ENCODE peak calls at places on chromosomes 16 and 17, in four cellular contexts. A is endodermal cell, X is neural progenitor cell, T is endothelial cell of umbilical vein. L is an unnamed sample.

GRCh38 chr16:79809376-79809775 is 208.8 kb upstream of the MAF start:
- DNase-seq in A (no peak), T (no peak), X (no peak), L (no peak)

GRCh38 chr17:34579979-34580684 is 750 bp downstream of the TMEM132E start:
- DNase-seq in X (peak), T (peak), A (peak), L (no peak)

GRCh38 chr17:77297693-77298666 is 157.2 kb downstream of the SEC14L1 start:
- DNase-seq in A (no peak), X (no peak), T (no peak), L (no peak)

GRCh38 chr16:13919330-13919682 is 648 bp upstream of the ERCC4 start:
- DNase-seq in X (peak), T (no peak), A (no peak), L (peak)

GRCh38 chr16:30535777-30536190 is 1.1 kb upstream of the ZNF747 start:
- DNase-seq in A (peak), X (peak), T (peak), L (peak)

GRCh38 chr17:82943339-82943738 is 103.5 kb upstream of the ZNF750 start:
- DNase-seq in A (no peak), T (no peak), X (no peak), L (no peak)

GRCh38 chr16:53415504-53415903 is 18.8 kb upstream of the RBL2 start:
- DNase-seq in T (no peak), X (peak), A (peak), L (no peak)

GRCh38 chr17:38885728-38886642 is 16.1 kb downstream of the LASP1 start:
- DNase-seq in T (no peak), A (peak), X (peak), L (no peak)

GRCh38 chr16:330746-331145 is 21.8 kb downstream of the AXIN1 start:
- DNase-seq in A (no peak), X (no peak), T (no peak), L (no peak)

GRCh38 chr17:45149037-45149668 is 878 bp downstream of the HEXIM1 start:
- DNase-seq in T (peak), A (peak), X (peak), L (peak)

GRCh38 chr16:28538733-28539596 is at the start of gene NUPR1:
- DNase-seq in A (peak), X (no peak), T (peak), L (peak)

GRCh38 chr17:11097121-11097520 is 143.9 kb upstream of the SHISA6 start:
- DNase-seq in T (no peak), X (no peak), A (no peak), L (no peak)

GRCh38 chr17:52026075-52026474 is 132.4 kb downstream of the CA10 start:
- DNase-seq in T (no peak), A (no peak), X (no peak), L (no peak)

GRCh38 chr17:15947331-15947730 is 2.4 kb downstream of the ADORA2B start:
- DNase-seq in T (peak), A (peak), X (no peak), L (no peak)

GRCh38 chr17:1486802-1487695 is 5.4 kb downstream of the MYO1C start:
- DNase-seq in A (peak), X (peak), T (peak), L (peak)

GRCh38 chr17:40555296-40556190 is 9.7 kb downstream of the CCR7 start:
- DNase-seq in T (no peak), A (no peak), X (no peak), L (no peak)

GRCh38 chr17:40552806-40553693 is 12.2 kb downstream of the CCR7 start:
- DNase-seq in A (peak), T (no peak), X (no peak), L (no peak)

GRCh38 chr17:40551874-40552768 is 13.2 kb downstream of the CCR7 start:
- DNase-seq in A (peak), X (no peak), T (no peak), L (no peak)

GRCh38 chr17:40554646-40555295 is 10.5 kb downstream of the CCR7 start:
- DNase-seq in T (no peak), A (peak), X (no peak), L (no peak)

GRCh38 chr17:40553694-40554534 is 11.4 kb downstream of the CCR7 start:
- DNase-seq in T (no peak), A (peak), X (no peak), L (no peak)
- H3K9ac ChIP-seq in T (no peak), A (no peak), X (no peak), L (no peak)

GRCh38 chr17:41393294-41393693 is 4.1 kb downstream of the KRT31 start:
- DNase-seq in T (no peak), X (no peak), A (peak), L (no peak)

GRCh38 chr17:41392278-41392677 is 5.1 kb downstream of the KRT31 start:
- DNase-seq in A (peak), T (no peak), X (no peak), L (no peak)

GRCh38 chr17:41391535-41391934 is 5.9 kb downstream of the KRT31 start:
- DNase-seq in A (no peak), X (no peak), T (no peak), L (no peak)

GRCh38 chr17:41394254-41395016 is 3.0 kb downstream of the KRT31 start:
- DNase-seq in A (peak), X (no peak), T (no peak), L (no peak)

GRCh38 chr17:41393826-41394225 is 3.6 kb downstream of the KRT31 start:
- DNase-seq in T (no peak), X (no peak), A (peak), L (no peak)
- H3K4me3 ChIP-seq in T (no peak), X (no peak), A (no peak), L (no peak)

DNA sequence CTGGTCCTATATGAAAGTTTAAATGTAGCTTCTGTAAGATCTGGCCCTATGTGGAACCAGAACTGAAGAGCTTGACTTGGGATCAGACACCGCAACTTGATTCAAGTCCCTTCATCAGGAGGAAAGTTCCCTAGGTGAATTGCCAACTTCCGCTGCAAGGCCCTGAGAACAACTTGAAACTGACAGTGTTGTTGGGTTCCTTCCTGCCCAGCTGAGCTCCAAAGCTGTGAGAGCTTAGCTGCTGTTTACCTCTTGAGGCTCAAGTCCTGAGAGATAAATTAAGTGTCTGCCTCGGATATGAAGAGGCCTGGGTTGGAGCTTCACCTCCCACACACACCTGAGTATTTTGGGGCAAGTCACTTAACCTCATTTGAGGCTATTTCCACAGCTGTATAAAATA is 44.7 kb downstream of the REXO5 start:
- DNase-seq in T (peak), X (no peak), A (no peak), L (no peak)
- H3K9ac ChIP-seq in T (no peak), X (no peak), A (no peak), L (no peak)

DNA sequence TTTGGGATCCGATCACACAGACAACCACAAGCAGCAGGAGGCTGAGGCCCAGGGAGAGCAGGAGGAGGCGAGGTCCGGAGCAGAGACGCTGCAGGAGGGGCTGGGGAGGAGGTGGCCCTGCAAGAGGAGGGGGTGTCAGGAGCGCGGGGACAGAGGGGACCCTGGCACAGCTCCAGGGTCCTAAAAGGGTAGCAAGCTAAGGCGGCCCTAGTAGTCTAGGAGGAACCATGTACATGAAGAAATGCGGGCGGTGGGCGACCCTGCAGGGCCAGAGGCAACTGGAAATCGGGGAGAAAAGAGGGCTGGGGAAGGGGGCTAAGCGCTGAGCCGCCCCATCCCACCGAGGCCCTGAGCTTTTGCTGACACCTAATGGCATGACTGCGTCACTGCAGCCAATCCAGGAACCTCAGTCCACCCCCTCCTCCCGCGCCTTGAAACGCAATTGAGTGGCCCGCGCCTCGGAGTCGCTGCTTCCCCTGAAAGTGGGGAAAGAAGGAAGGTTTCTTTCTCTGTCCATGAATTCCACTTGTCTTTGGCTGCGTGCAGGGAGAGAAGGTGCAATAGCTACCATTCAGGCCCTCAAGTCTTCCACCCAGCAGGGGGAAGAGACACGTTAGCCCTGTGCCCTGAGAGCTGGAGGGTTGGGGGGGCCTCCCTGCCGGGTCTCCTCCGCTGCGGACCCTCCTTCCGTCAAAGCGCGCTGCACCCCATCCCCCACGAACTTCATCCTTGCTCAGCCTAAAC is 1.8 kb downstream of the ASGR1 start:
- DNase-seq in T (peak), A (peak), X (peak), L (peak)
- H3K4me3 ChIP-seq in T (peak), A (peak), X (peak), L (peak)

DNA sequence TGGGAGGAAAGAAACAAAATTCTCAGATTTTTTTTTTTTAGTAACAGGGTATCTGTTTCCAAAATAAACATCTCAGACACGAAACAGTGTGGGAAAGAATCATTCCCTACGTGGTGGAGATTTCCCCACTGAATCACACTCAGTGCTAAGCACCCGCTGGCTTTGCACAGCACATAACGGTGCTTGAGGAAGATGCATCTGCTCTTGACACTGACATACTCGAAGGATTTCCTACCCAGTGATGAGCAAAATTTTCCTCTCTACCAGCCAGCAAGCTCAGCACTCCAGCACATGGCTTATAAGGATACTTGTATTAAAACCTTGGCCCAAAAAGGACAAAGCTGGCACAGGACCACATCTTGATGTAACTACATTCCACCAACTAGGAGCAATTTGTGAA is 59.1 kb downstream of the ANKFY1 start:
- DNase-seq in T (peak), A (no peak), X (no peak), L (no peak)
- H3K9ac ChIP-seq in T (no peak), A (no peak), X (no peak), L (no peak)

DNA sequence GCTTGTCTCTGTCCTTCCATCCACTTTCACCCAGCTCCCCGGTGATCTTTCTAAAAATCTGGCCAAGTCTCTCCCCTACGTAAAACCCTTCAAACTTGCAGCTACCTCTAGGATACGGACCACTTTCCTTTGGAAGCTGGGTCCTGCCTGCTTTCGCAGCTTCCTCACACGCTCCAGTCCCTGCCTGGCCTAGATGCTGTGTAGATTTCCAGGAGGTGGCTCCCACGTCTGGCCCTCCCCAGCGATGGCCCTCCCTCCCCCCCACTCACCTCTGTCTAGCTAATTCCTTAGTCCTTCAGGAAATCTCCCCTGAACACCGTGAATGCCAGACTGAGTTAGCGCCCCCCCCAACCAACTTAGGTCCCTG is 579 bp upstream of the LRRC59 start:
- DNase-seq in A (peak), X (no peak), T (no peak), L (no peak)
- H3K4me3 ChIP-seq in A (peak), X (peak), T (no peak), L (peak)

GRCh38 chr17:13599168-13599577 is 2.6 kb downstream of the HS3ST3A1 start:
- DNase-seq in T (no peak), X (no peak), A (no peak), L (no peak)

GRCh38 chr17:13599808-13600398 is 1.8 kb downstream of the HS3ST3A1 start:
- DNase-seq in A (no peak), X (no peak), T (no peak), L (no peak)

GRCh38 chr17:13600475-13601316 is 1.0 kb downstream of the HS3ST3A1 start:
- DNase-seq in T (no peak), X (peak), A (peak), L (no peak)

GRCh38 chr17:13601317-13601775 is 383 bp downstream of the HS3ST3A1 start:
- DNase-seq in A (no peak), T (no peak), X (peak), L (no peak)

GRCh38 chr17:13601776-13602551 is at the start of gene HS3ST3A1:
- DNase-seq in X (peak), A (peak), T (no peak), L (no peak)
- H3K9ac ChIP-seq in X (no peak), A (peak), T (no peak), L (no peak)

GRCh38 chr17:47292206-47292605 is 31.5 kb upstream of the EFCAB13 start:
- DNase-seq in T (no peak), X (no peak), A (no peak), L (no peak)

GRCh38 chr17:47289302-47289701 is 34.5 kb upstream of the EFCAB13 start:
- DNase-seq in A (no peak), X (no peak), T (no peak), L (no peak)

GRCh38 chr17:47288531-47289116 is 35.0 kb downstream of the ITGB3 start:
- DNase-seq in X (no peak), T (no peak), A (no peak), L (no peak)

GRCh38 chr17:47290870-47291241 is 32.9 kb upstream of the EFCAB13 start:
- DNase-seq in A (no peak), T (no peak), X (no peak), L (no peak)

DNA sequence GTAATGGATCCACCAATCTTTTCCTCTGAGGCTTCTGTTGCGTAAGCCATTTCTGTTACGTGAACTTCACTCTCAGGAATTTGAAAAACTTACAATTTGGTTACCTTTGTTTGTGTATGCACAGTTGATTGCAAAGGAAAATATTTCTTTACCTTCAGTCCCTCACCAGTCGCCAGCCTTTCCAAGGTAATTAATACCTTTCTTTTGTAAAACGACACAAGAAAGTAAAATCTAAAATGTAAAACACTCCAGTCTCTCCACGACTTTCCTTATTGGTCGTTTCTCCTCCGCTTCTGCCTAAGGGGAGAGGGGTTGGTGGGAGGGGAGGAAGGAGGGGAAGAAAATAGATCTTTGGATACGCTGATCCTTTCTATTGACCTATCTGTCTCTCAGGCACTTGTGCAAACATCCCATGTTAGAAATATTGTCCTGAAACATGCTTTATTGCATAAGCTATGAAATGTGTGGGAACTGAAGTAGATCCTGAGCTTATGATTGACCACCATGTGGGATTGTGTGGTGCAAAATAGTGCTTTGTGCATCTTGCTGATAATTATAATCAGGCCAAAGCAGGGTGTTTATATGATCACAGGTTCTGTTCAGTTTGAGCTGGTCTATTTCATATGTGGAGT is 32.4 kb upstream of the EFCAB13 start:
- DNase-seq in A (no peak), X (no peak), T (no peak), L (no peak)
- H3K4me3 ChIP-seq in A (no peak), X (no peak), T (no peak), L (no peak)

DNA sequence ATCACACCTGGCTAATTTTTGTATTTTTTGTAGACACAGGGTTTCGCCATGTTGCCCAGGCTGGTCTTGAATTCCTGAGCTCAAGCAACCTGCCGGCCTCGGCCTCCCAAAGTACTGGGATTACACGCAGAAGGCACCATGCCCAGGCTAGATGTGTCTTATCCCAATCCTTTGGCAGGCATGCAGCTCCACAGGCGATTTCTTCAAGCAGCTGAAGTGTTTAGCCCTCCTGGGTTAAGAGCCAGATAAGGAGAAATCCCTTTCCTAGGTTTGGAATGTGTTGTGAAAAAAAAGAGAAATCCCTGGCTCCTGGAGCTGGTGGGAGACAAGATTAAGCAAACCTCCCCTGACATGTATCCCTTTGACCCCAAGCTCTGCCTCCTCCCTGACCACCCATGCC is 2.1 kb upstream of the NHERF1 start:
- DNase-seq in X (peak), A (no peak), T (no peak), L (no peak)
- H3K9ac ChIP-seq in X (no peak), A (peak), T (no peak), L (no peak)